ENCODE peak calls at places on chromosomes 3 and 15, in nine cellular contexts. M is GM06990, P is mucosa of descending colon, D is lower lobe of right lung, L is Caco-2, E is kidney, W is ovary, F is breast epithelium, G is prostate gland. Q is an unnamed sample. For H3K36me3, the result is how much of the 10 kb centered on the place peaks cover.

GRCh38 chr3:182370949-182371348 is 422.4 kb upstream of the ATP11B start:
- DNase-seq in M (no peak), P (no peak), D (no peak), L (no peak), E (no peak), W (no peak), F (no peak), G (no peak), Q (no peak)

GRCh38 chr15:90654233-90655124 is 62.7 kb upstream of the BLM start:
- DNase-seq in M (no peak), P (no peak), D (no peak), L (no peak), E (peak), W (no peak), F (no peak), G (no peak), Q (no peak)

GRCh38 chr3:69193749-69194148 is 71.4 kb upstream of the LMOD3 start:
- DNase-seq in M (no peak), P (no peak), D (no peak), L (no peak), E (no peak), W (no peak), F (no peak), G (no peak), Q (no peak)

GRCh38 chr3:66693461-66693912 is 192.7 kb upstream of the LRIG1 start:
- DNase-seq in M (no peak), P (peak), D (no peak), L (no peak), E (no peak), W (peak), F (no peak), G (peak), Q (peak)

GRCh38 chr3:14821151-14821550 is 2.4 kb downstream of the FGD5 start:
- DNase-seq in M (no peak), P (no peak), D (no peak), L (no peak), E (no peak), W (no peak), F (no peak), G (no peak), Q (no peak)

GRCh38 chr15:26632500-26632899 is 140.4 kb downstream of the GABRB3 start:
- DNase-seq in M (no peak), P (no peak), D (no peak), L (no peak), E (no peak), W (no peak), F (no peak), G (no peak), Q (no peak)

GRCh38 chr15:65192016-65192415 is 6.9 kb upstream of the CLPX start:
- DNase-seq in M (no peak), P (no peak), D (no peak), L (peak), E (no peak), W (no peak), F (no peak), G (no peak), Q (no peak)

GRCh38 chr15:39115379-39116057 is 465.4 kb upstream of the THBS1 start:
- DNase-seq in M (no peak), P (no peak), D (no peak), L (no peak), E (no peak), W (no peak), F (no peak), G (no peak), Q (no peak)

GRCh38 chr3:143224731-143225130 is 105.2 kb downstream of the CHST2 start:
- DNase-seq in M (no peak), P (no peak), D (no peak), L (no peak), E (no peak), W (no peak), F (no peak), G (no peak), Q (no peak)

GRCh38 chr3:49461443-49462171 is 8.5 kb upstream of the DAG1 start:
- DNase-seq in M (no peak), P (no peak), D (no peak), L (peak), E (no peak), W (no peak), F (no peak), G (no peak), Q (no peak)

GRCh38 chr3:186940965-186941364 is 10.6 kb downstream of the ST6GAL1 start:
- DNase-seq in M (no peak), P (no peak), D (no peak), L (no peak), E (no peak), W (peak), F (no peak), G (peak), Q (peak)

GRCh38 chr15:74390552-74391288 is 23.3 kb upstream of the CYP11A1 start:
- DNase-seq in M (no peak), P (no peak), D (no peak), L (no peak), E (no peak), W (no peak), F (no peak), G (no peak), Q (no peak)

GRCh38 chr3:150308481-150308918 is 99.6 kb upstream of the TSC22D2 start:
- DNase-seq in M (no peak), P (peak), D (no peak), L (no peak), E (no peak), W (no peak), F (no peak), G (no peak), Q (no peak)

GRCh38 chr15:70353606-70354259 is 256.0 kb upstream of the TLE3 start:
- DNase-seq in M (no peak), P (no peak), D (no peak), L (no peak), E (no peak), W (no peak), F (no peak), G (peak), Q (no peak)

GRCh38 chr3:143775401-143775970 is 72.8 kb downstream of the SLC9A9 start:
- DNase-seq in M (no peak), P (no peak), D (no peak), L (peak), E (no peak), W (no peak), F (no peak), G (peak), Q (no peak)

GRCh38 chr3:10848261-10848660 is 32.2 kb downstream of the SLC6A11 start:
- DNase-seq in M (no peak), P (no peak), D (no peak), L (no peak), E (no peak), W (no peak), F (no peak), G (no peak), Q (no peak)

GRCh38 chr3:40580494-40581091 is 55.8 kb downstream of the ZNF621 start:
- DNase-seq in M (no peak), P (peak), D (peak), L (peak), E (no peak), W (peak), F (peak), G (peak), Q (peak)

GRCh38 chr3:50490438-50490970 is 12.9 kb downstream of the CACNA2D2 start:
- DNase-seq in M (no peak), P (no peak), D (no peak), L (no peak), E (no peak), W (no peak), F (no peak), G (no peak), Q (no peak)

GRCh38 chr3:104604326-104605010 is 762.2 kb upstream of the ALCAM start:
- DNase-seq in M (no peak), P (no peak), D (no peak), L (no peak), E (no peak), W (no peak), F (no peak), G (no peak), Q (no peak)

GRCh38 chr15:42121021-42121420 is 26.7 kb upstream of the PLA2G4D start:
- DNase-seq in M (no peak), P (no peak), D (no peak), L (no peak), E (no peak), W (no peak), F (no peak), G (no peak), Q (no peak)

GRCh38 chr3:140601881-140602280 is 76.0 kb upstream of the TRIM42 start:
- DNase-seq in M (no peak), P (no peak), D (no peak), L (no peak), E (no peak), W (no peak), F (no peak), G (no peak), Q (no peak)

GRCh38 chr3:126064627-126065258 is 19.2 kb downstream of the SLC41A3 start:
- DNase-seq in M (no peak), P (no peak), D (peak), L (no peak), E (no peak), W (no peak), F (no peak), G (no peak), Q (no peak)

GRCh38 chr3:184259878-184260570 is 1.3 kb downstream of the CAMK2N2 start:
- DNase-seq in M (no peak), P (peak), D (no peak), L (peak), E (peak), W (peak), F (no peak), G (no peak), Q (peak)

GRCh38 chr3:129793947-129794318 is 99.6 kb downstream of the TMCC1 start:
- DNase-seq in M (no peak), P (no peak), D (no peak), L (no peak), E (peak), W (no peak), F (no peak), G (no peak), Q (no peak)

GRCh38 chr3:127652246-127652995 is 20.3 kb upstream of the ABTB1 start:
- DNase-seq in M (no peak), P (peak), D (peak), L (peak), E (no peak), W (peak), F (no peak), G (no peak), Q (peak)

DNA sequence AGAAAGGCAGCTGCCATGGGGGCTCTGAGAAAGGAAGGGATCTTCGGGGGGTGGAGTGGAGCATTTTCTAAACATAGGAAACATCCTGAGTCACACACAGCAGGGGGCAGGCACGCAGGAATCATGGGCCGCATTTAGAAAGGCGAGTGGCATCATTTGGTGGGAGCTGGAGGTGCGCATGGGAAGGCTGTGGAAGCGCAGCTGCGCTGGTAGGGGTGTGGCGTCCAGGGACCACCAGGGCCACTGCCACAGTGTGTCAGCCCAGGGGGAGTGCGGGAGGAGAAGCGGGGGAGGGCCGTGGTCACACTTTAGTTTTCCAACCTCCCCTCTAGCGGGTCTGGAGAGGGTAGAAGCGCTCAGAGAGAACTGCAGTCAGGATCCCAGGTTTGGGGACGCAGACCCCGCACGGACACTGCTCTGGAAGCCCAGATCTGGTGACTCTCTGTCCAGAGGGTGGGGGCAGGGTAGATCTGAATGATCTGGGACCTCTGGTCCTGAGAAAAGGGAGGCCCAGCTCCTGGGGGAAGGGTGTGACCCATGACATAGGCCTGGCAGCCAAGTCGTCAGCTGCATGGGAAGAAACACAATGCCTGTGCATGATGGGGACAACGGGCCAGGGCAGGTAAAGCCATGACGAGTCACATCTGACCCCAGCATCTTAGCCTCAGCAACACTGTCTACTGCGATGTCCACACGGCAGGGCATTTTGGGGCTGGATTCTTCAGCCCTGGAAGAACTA is 88.0 kb upstream of the IQSEC1 start:
- DNase-seq in M (no peak), P (no peak), D (no peak), L (no peak), E (peak), W (no peak), F (no peak), G (no peak), Q (no peak)
- TF ChIP-seq CTCF in M (no peak), P (no peak), D (no peak), L (no peak), E (no peak), W (no peak), F (no peak), G (no peak), Q (no peak)

DNA sequence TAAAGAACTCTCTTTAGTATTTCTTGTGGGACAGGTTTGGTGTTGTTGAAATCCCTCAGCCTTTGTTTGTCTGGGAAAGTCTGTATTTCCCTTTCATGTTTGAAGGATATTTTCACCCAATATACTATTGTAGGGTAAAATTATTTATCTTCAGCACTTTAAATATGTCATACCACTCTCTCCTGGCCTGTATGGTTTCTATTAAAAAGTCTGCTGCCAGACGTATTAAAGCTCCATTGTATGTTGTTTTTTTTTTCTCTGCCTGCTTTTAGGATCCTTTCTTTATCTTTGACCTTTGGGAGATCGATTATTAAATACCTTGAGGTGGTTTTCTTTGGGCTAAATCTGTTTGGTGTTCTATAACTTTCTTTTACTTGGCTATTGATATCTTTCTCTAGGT is 119.0 kb upstream of the TBC1D5 start:
- DNase-seq in M (no peak), P (no peak), D (no peak), L (no peak), E (no peak), W (no peak), F (no peak), G (no peak), Q (no peak)
- H3K36me3 ChIP-seq in M (under half), P (under half), D (under half), L (under half), E (under half), W (under half), F (under half), G (under half), Q (under half)

DNA sequence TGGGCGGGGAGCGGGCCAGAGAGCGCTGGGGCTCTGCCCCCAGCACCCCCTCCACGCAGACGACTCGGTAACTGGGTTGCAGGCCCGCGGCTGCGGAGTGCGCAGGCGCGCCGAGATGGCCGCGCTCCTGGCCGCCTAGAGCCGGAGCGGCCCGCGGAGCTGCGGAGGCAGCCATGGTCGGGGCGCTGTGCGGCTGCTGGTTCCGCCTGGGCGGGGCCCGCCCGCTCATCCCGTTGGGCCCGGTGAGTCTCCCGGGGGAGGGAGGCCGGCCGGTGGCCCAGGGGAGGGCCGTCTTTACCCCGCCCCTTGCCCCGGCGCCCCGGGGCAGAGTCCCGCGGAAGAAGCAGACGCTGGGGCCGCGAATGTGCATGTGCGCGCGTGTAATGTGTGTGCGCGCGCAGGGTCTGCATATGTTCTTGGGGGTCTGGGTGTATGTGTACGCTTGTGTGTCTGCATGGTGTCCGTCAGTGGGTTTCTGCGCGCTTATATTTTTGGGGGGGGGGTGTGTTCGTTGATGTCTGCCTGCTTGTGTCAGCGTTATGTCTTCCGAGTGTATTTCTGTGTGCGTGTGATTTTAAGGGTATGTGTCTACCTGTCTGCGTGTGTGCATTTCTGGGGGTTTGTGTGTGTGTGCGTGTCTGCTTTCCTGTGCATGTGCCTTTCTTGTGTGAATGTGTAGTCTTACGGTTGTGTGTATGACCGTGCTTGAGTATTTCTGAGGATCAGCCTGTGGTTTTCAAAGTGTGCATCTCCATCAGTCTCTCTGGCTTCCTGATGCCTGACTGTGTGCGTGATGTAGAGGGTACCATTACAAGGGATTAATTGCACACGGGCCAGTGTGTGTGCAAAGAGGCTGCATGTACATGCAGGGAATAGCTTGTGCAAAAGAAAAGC is at the start of gene ABHD14A:
- DNase-seq in M (peak), P (peak), D (peak), L (peak), E (peak), W (peak), F (peak), G (peak), Q (peak)
- TF ChIP-seq CTCF in M (no peak), P (no peak), D (no peak), L (no peak), E (no peak), W (no peak), F (no peak), G (no peak), Q (peak)

GRCh38 chr15:84793431-84793830 is 23.7 kb upstream of the ALPK3 start:
- DNase-seq in M (no peak), P (no peak), D (no peak), L (no peak), E (no peak), W (no peak), F (no peak), G (no peak), Q (no peak)
- H3K36me3 ChIP-seq in M (under half), P (under half), D (half or more), L (under half), E (under half), W (under half), F (under half), G (under half), Q (half or more)

DNA sequence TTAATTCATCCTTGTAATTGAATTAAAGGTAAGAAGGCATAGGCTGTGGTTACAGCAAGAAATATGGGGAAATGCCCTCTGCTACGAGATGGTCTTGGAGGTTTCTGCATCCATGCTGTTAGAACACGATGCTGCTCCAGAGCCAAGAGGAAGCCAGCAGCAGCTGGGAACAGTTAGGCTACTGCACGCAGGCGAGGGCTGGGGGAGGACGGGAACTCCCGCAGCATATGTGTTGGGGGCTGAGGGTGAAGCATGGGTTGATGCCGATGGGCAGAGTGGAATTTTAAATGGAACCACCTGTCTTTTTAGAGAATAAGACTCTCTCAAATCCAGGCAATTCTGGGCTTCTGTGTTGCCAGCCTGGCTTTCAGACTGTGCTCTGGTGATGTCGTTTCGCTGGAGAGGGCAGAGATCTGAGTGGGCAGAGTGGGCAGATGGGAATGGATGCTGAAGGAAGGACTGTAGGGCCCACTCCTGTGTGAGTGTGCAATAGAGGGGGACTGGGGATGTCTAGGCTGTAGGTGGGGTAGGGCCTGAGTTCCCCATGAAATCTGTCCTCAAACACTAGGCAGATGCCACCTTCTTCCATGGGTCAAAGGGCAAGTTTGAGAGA is 417.0 kb upstream of the TPM1 start:
- DNase-seq in M (no peak), P (no peak), D (no peak), L (no peak), E (no peak), W (no peak), F (no peak), G (no peak), Q (no peak)
- TF ChIP-seq CTCF in M (no peak), P (no peak), D (no peak), L (no peak), E (no peak), W (no peak), F (no peak), G (no peak), Q (no peak)

DNA sequence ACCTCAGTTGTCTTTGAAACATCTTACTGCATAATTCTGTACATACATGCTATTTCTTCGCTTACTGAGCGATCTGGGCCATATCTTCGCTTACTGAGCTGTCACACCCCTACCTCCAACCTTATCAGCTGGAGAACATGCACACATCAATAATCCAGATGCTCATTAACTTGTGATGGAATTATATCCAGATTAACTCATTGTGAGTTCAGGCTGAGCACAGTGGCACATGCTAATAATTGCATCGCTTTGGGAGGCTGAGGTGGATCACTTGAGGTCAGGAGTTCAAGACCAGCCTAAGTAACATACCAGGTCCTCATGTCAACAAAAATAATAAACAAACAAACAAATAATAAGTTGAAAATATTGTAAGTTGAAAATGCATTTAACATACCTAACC is 19.3 kb upstream of the ANXA2 start:
- DNase-seq in M (no peak), P (no peak), D (no peak), L (no peak), E (no peak), W (no peak), F (no peak), G (no peak), Q (no peak)
- H3K36me3 ChIP-seq in M (under half), P (under half), D (under half), L (under half), E (under half), W (under half), F (under half), G (under half), Q (under half)

DNA sequence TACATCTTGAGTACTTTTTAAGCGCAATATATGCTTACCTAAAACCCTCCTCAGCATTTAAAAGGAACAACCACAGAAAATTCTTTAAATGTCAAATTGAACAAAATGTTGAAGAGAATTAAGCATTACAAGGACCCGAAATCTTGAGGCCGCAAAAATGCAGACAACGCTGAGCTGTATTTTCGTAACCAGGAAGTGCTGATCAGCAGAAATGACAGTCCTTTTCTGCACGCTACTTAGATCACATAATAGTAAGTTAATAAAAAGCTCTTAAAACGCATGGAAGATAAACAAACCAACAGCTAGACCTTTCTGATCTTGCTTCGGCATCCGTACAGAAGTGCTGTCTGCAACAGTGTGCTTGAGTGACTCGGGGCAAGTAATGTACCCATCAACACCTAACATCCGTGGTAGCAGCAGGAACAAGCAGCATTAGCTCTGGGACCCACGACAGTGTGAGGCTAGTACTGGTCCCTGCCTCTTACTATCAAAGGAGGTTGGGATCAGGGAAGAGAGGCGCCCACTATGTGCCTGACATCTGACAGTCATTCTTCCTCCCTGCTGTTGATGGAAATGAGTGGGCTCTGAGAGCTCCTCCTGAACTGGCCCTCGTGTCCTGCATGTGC is 1.8 kb upstream of the SSUH2 start:
- DNase-seq in M (no peak), P (no peak), D (no peak), L (no peak), E (no peak), W (no peak), F (no peak), G (no peak), Q (no peak)
- TF ChIP-seq CTCF in M (no peak), P (no peak), D (no peak), L (no peak), E (no peak), W (no peak), F (no peak), G (no peak), Q (no peak)

GRCh38 chr3:72972706-72973030 is 23.9 kb upstream of the PPP4R2 start:
- DNase-seq in M (no peak), P (no peak), D (no peak), L (no peak), E (no peak), W (no peak), F (no peak), G (no peak), Q (no peak)
- H3K36me3 ChIP-seq in M (under half), P (under half), D (under half), L (under half), E (under half), W (under half), F (under half), G (under half), Q (under half)